ENCODE peak calls at places on chromosomes 4 and X, in four cellular contexts. One of them, this sample, is unnamed.

GRCh38 chrX:13760428-13760827 is 25.9 kb downstream of the OFD1 start:
- DNase-seq in osteocyte: no peak
- DNase-seq in left ventricle myocardium inferior: no peak
- DNase-seq in activated CD8-positive, alpha-beta T cell treated with anti-CD3 and anti-CD28 coated beads for 36 hours: no peak
- DNase-seq in this sample: no peak

GRCh38 chrX:64152857-64153256 is 52.7 kb downstream of the AMER1 start:
- DNase-seq in osteocyte: no peak
- DNase-seq in activated CD8-positive, alpha-beta T cell treated with anti-CD3 and anti-CD28 coated beads for 36 hours: no peak
- DNase-seq in left ventricle myocardium inferior: no peak
- DNase-seq in this sample: no peak

GRCh38 chr4:23819041-23819511 is 70.8 kb downstream of the PPARGC1A start:
- DNase-seq in left ventricle myocardium inferior: peak
- DNase-seq in osteocyte: no peak
- DNase-seq in activated CD8-positive, alpha-beta T cell treated with anti-CD3 and anti-CD28 coated beads for 36 hours: no peak
- DNase-seq in this sample: no peak

GRCh38 chr4:119040711-119041185 is 94.9 kb upstream of the MYOZ2 start:
- DNase-seq in activated CD8-positive, alpha-beta T cell treated with anti-CD3 and anti-CD28 coated beads for 36 hours: no peak
- DNase-seq in left ventricle myocardium inferior: no peak
- DNase-seq in osteocyte: no peak
- DNase-seq in this sample: no peak

GRCh38 chr4:174564529-174564928 is 42.2 kb upstream of the HPGD start:
- DNase-seq in activated CD8-positive, alpha-beta T cell treated with anti-CD3 and anti-CD28 coated beads for 36 hours: no peak
- DNase-seq in left ventricle myocardium inferior: no peak
- DNase-seq in osteocyte: no peak
- DNase-seq in this sample: no peak

GRCh38 chrX:130952266-130953043 is 49.4 kb upstream of the ENOX2 start:
- DNase-seq in activated CD8-positive, alpha-beta T cell treated with anti-CD3 and anti-CD28 coated beads for 36 hours: no peak
- DNase-seq in left ventricle myocardium inferior: no peak
- DNase-seq in osteocyte: no peak
- DNase-seq in this sample: no peak

GRCh38 chr4:92809381-92809780 is 505.6 kb downstream of the GRID2 start:
- DNase-seq in activated CD8-positive, alpha-beta T cell treated with anti-CD3 and anti-CD28 coated beads for 36 hours: no peak
- DNase-seq in left ventricle myocardium inferior: no peak
- DNase-seq in osteocyte: no peak
- DNase-seq in this sample: no peak

GRCh38 chr4:139509727-139510410 is 46.1 kb downstream of the SETD7 start:
- DNase-seq in activated CD8-positive, alpha-beta T cell treated with anti-CD3 and anti-CD28 coated beads for 36 hours: no peak
- DNase-seq in osteocyte: no peak
- DNase-seq in left ventricle myocardium inferior: no peak
- DNase-seq in this sample: no peak

GRCh38 chr4:10456270-10457254 is 664 bp downstream of the ZNF518B start:
- DNase-seq in left ventricle myocardium inferior: peak
- DNase-seq in activated CD8-positive, alpha-beta T cell treated with anti-CD3 and anti-CD28 coated beads for 36 hours: peak
- DNase-seq in osteocyte: peak
- DNase-seq in this sample: peak

GRCh38 chr4:119930546-119930945 is 136.1 kb downstream of the MAD2L1 start:
- DNase-seq in left ventricle myocardium inferior: no peak
- DNase-seq in osteocyte: no peak
- DNase-seq in activated CD8-positive, alpha-beta T cell treated with anti-CD3 and anti-CD28 coated beads for 36 hours: no peak
- DNase-seq in this sample: no peak

GRCh38 chr4:132297346-132297745 is 851.7 kb upstream of the PCDH10 start:
- DNase-seq in activated CD8-positive, alpha-beta T cell treated with anti-CD3 and anti-CD28 coated beads for 36 hours: no peak
- DNase-seq in left ventricle myocardium inferior: no peak
- DNase-seq in osteocyte: no peak
- DNase-seq in this sample: no peak

GRCh38 chr4:150224896-150225591 is 146.8 kb downstream of the DCLK2 start:
- DNase-seq in osteocyte: no peak
- DNase-seq in activated CD8-positive, alpha-beta T cell treated with anti-CD3 and anti-CD28 coated beads for 36 hours: no peak
- DNase-seq in left ventricle myocardium inferior: no peak
- DNase-seq in this sample: no peak

GRCh38 chr4:2906218-2906617 is 57.0 kb downstream of the NOP14 start:
- DNase-seq in left ventricle myocardium inferior: no peak
- DNase-seq in osteocyte: no peak
- DNase-seq in activated CD8-positive, alpha-beta T cell treated with anti-CD3 and anti-CD28 coated beads for 36 hours: no peak
- DNase-seq in this sample: no peak

GRCh38 chrX:72100824-72101351 is 30.8 kb downstream of the RTL5 start:
- DNase-seq in left ventricle myocardium inferior: no peak
- DNase-seq in osteocyte: no peak
- DNase-seq in activated CD8-positive, alpha-beta T cell treated with anti-CD3 and anti-CD28 coated beads for 36 hours: peak
- DNase-seq in this sample: peak

GRCh38 chr4:104447346-104447745 is 47.3 kb downstream of the CXXC4 start:
- DNase-seq in activated CD8-positive, alpha-beta T cell treated with anti-CD3 and anti-CD28 coated beads for 36 hours: no peak
- DNase-seq in left ventricle myocardium inferior: no peak
- DNase-seq in osteocyte: no peak
- DNase-seq in this sample: no peak

GRCh38 chr4:104457308-104457981 is 37.2 kb downstream of the CXXC4 start:
- DNase-seq in activated CD8-positive, alpha-beta T cell treated with anti-CD3 and anti-CD28 coated beads for 36 hours: no peak
- DNase-seq in left ventricle myocardium inferior: no peak
- DNase-seq in osteocyte: no peak
- DNase-seq in this sample: no peak

GRCh38 chr4:104446431-104446925 is 48.2 kb downstream of the CXXC4 start:
- DNase-seq in osteocyte: no peak
- DNase-seq in activated CD8-positive, alpha-beta T cell treated with anti-CD3 and anti-CD28 coated beads for 36 hours: no peak
- DNase-seq in left ventricle myocardium inferior: no peak
- DNase-seq in this sample: no peak

GRCh38 chr4:104449537-104449936 is 45.2 kb downstream of the CXXC4 start:
- DNase-seq in left ventricle myocardium inferior: no peak
- DNase-seq in activated CD8-positive, alpha-beta T cell treated with anti-CD3 and anti-CD28 coated beads for 36 hours: no peak
- DNase-seq in osteocyte: no peak
- DNase-seq in this sample: no peak

DNA sequence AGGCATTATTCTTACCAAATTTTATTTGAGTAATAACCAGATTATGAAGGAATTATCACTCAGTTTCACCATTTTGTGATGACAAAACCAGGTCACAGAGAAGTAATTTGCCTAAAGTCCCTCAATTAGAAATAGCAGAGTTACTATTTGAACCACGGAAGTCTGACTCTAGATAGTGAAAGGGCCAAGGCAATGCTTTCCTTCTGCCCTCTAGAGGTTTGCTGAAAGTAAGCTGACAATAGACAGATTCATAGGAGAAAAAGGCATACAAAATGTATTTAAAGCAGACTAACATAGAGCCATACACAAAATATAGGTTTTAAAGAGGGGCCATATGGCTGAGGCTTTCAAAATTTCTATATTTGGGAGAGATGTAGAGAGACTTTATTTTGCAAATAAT is 43.1 kb downstream of the CXXC4 start:
- DNase-seq in osteocyte: no peak
- DNase-seq in left ventricle myocardium inferior: no peak
- DNase-seq in activated CD8-positive, alpha-beta T cell treated with anti-CD3 and anti-CD28 coated beads for 36 hours: no peak
- DNase-seq in this sample: no peak
- TF ChIP-seq CTCF in osteocyte: peak
- TF ChIP-seq CTCF in left ventricle myocardium inferior: peak
- TF ChIP-seq CTCF in activated CD8-positive, alpha-beta T cell treated with anti-CD3 and anti-CD28 coated beads for 36 hours: no peak
- TF ChIP-seq CTCF in this sample: peak

GRCh38 chr4:171651071-171651470 is 162.1 kb upstream of the GALNTL6 start:
- DNase-seq in left ventricle myocardium inferior: no peak
- DNase-seq in activated CD8-positive, alpha-beta T cell treated with anti-CD3 and anti-CD28 coated beads for 36 hours: no peak
- DNase-seq in osteocyte: no peak
- DNase-seq in this sample: no peak

GRCh38 chr4:171644430-171645057 is 168.7 kb upstream of the GALNTL6 start:
- DNase-seq in osteocyte: no peak
- DNase-seq in activated CD8-positive, alpha-beta T cell treated with anti-CD3 and anti-CD28 coated beads for 36 hours: no peak
- DNase-seq in left ventricle myocardium inferior: no peak
- DNase-seq in this sample: peak

GRCh38 chr4:171648926-171649325 is 164.3 kb upstream of the GALNTL6 start:
- DNase-seq in left ventricle myocardium inferior: no peak
- DNase-seq in osteocyte: no peak
- DNase-seq in activated CD8-positive, alpha-beta T cell treated with anti-CD3 and anti-CD28 coated beads for 36 hours: no peak
- DNase-seq in this sample: no peak

GRCh38 chr4:171646984-171647383 is 166.2 kb upstream of the GALNTL6 start:
- DNase-seq in activated CD8-positive, alpha-beta T cell treated with anti-CD3 and anti-CD28 coated beads for 36 hours: no peak
- DNase-seq in osteocyte: no peak
- DNase-seq in left ventricle myocardium inferior: no peak
- DNase-seq in this sample: no peak

DNA sequence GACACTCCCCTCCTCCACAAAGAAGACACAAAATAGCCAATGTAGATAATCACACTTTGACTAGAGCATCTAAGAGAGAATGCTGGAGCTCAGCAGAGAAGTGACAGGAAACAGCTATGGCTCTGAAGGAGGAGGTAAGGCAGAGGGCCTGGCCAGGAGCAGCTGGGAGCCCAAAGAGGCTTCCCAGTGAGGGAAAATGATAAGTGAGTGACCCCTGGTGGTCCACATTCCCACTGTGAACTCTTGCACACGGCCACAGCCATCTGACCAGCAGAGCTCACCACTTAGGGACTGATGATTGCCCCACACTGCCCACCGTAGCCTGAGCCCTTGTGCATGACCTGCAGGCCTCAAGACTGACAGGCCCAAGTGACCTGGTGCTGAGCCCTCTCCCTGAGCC is 162.7 kb upstream of the GALNTL6 start:
- DNase-seq in left ventricle myocardium inferior: no peak
- DNase-seq in activated CD8-positive, alpha-beta T cell treated with anti-CD3 and anti-CD28 coated beads for 36 hours: no peak
- DNase-seq in osteocyte: no peak
- DNase-seq in this sample: peak
- TF ChIP-seq CTCF in left ventricle myocardium inferior: no peak
- TF ChIP-seq CTCF in activated CD8-positive, alpha-beta T cell treated with anti-CD3 and anti-CD28 coated beads for 36 hours: no peak
- TF ChIP-seq CTCF in osteocyte: peak
- TF ChIP-seq CTCF in this sample: peak

DNA sequence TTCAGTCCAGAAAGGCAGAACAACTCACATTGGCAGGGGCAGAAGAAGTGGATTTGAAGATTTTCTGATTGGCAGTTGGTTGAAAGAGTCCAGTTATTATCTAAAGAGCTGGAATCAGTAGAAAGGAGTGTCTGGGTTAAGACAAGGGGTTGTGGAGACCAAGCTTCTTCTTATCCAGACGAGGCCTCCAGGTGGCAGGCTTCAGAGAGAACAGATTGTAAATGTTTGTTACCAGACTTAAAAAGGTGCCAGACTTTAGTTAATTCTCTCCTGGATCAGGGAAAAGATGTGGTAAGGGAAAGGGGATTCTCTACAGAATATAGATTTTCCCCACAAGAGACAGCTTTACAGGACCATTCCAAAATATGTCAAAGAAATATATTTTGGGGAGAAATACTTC is 36.7 kb upstream of the TLR3 start:
- DNase-seq in osteocyte: no peak
- DNase-seq in left ventricle myocardium inferior: no peak
- DNase-seq in activated CD8-positive, alpha-beta T cell treated with anti-CD3 and anti-CD28 coated beads for 36 hours: no peak
- DNase-seq in this sample: no peak
- TF ChIP-seq CTCF in osteocyte: peak
- TF ChIP-seq CTCF in left ventricle myocardium inferior: peak
- TF ChIP-seq CTCF in activated CD8-positive, alpha-beta T cell treated with anti-CD3 and anti-CD28 coated beads for 36 hours: no peak
- TF ChIP-seq CTCF in this sample: no peak

DNA sequence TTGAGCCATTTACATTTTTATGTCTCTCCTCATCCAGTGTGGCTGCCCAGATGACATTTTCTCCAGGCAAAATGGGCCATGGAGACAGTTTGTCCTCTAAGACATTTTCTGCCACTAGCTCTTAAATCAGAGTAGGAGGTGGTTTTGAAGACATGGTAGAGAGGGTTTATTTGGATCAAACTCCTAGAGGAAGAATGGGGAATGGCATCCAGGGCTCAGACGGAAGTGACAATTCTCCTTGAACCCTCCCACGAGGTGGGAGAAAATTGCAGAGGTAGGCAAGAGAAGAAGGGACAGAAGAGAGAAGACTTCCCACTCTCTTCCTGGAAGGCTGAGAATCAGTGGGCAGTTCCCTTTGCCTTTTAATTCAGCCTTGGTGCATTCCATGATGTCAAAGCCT is 194.0 kb downstream of the SMIM20 start:
- DNase-seq in activated CD8-positive, alpha-beta T cell treated with anti-CD3 and anti-CD28 coated beads for 36 hours: no peak
- DNase-seq in left ventricle myocardium inferior: no peak
- DNase-seq in osteocyte: no peak
- DNase-seq in this sample: no peak
- TF ChIP-seq CTCF in activated CD8-positive, alpha-beta T cell treated with anti-CD3 and anti-CD28 coated beads for 36 hours: no peak
- TF ChIP-seq CTCF in left ventricle myocardium inferior: no peak
- TF ChIP-seq CTCF in osteocyte: no peak
- TF ChIP-seq CTCF in this sample: no peak

This sample was measured in GM10248.